ENCODE peak calls at places on chromosomes 12 and 14, in ten cellular contexts. T is left lung; Y is CD8-positive, alpha-beta T cell; R is upper lobe of right lung; P is cardiac muscle cell; W is lung; X is AG04450; S is CD8-positive, alpha-beta memory T cell; A is pancreas; H is right lobe of liver. M is an unnamed sample. For H3K9me3, the result is how much of the 10 kb centered on the place peaks cover.

GRCh38 chr12:131621701-131622421 is 89.0 kb upstream of the SFSWAP start:
- DNase-seq in H (no peak), Y (no peak), X (no peak), A (no peak), W (no peak), T (no peak), P (no peak), R (no peak), S (no peak), M (no peak)

GRCh38 chr12:131583085-131583712 is 127.7 kb upstream of the SFSWAP start:
- DNase-seq in S (no peak), R (no peak), T (no peak), X (no peak), Y (no peak), P (no peak), W (no peak), A (no peak), H (no peak), M (no peak)

GRCh38 chr14:60164717-60165546 is at the start of gene DHRS7:
- DNase-seq in Y (peak), X (peak), W (peak), S (peak), R (peak), A (peak), H (peak), T (peak), P (peak), M (peak)

GRCh38 chr14:96316087-96316486 is 47.1 kb downstream of the ATG2B start:
- DNase-seq in R (no peak), Y (no peak), T (no peak), X (no peak), P (no peak), H (no peak), A (no peak), S (no peak), W (no peak), M (no peak)

GRCh38 chr14:32934891-32935633 is 3.6 kb upstream of the NPAS3 start:
- DNase-seq in S (no peak), Y (no peak), R (no peak), W (no peak), T (no peak), A (no peak), X (no peak), P (peak), H (no peak), M (peak)

GRCh38 chr14:29536886-29537511 is 390.6 kb downstream of the PRKD1 start:
- DNase-seq in Y (no peak), P (no peak), W (no peak), S (no peak), H (no peak), R (no peak), X (no peak), T (no peak), A (no peak), M (no peak)

GRCh38 chr14:74658535-74659130 is 46.6 kb upstream of the LTBP2 start:
- DNase-seq in X (no peak), S (no peak), W (no peak), A (no peak), Y (no peak), T (no peak), P (no peak), R (no peak), H (no peak), M (no peak)

GRCh38 chr14:76101384-76101783 is 50.3 kb upstream of the GPATCH2L start:
- DNase-seq in Y (no peak), P (no peak), T (no peak), A (no peak), H (no peak), W (no peak), X (no peak), S (no peak), R (no peak), M (peak)

GRCh38 chr12:103053089-103053488 is 95.6 kb downstream of the ASCL1 start:
- DNase-seq in P (no peak), S (no peak), A (no peak), X (no peak), Y (no peak), R (no peak), T (no peak), H (no peak), W (no peak), M (no peak)

DNA sequence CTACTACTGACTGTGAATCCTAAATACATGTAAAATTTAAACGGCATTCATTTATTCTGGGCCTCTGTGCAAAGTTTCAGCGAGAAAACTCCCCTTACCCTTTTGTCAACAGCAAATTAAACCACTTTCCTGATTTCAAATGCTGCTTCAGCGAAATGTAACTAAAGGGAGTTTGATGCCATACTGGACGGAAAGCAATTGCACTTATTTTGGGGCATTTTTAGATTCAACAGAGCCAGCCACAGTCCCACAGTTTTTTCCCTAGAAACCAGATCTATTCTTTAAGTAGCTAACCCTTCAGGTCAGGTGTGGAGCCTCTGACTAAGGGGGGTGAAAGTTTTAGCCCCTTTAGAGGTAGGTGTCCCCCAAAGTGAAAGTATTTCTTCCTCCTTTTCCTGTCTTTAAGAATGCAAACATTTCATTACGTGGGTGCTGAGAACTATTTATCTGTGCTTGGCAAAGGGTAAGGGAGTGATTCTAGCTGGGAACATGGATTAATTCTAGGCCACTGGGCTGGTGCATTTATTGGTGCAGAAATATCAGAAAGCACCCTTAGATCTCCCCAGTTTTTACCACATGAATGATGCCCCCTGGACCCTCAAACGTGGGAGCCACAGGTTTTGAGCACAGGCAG is 72.7 kb downstream of the SPTB start:
- DNase-seq in T (no peak), H (no peak), W (no peak), S (no peak), Y (no peak), X (no peak), A (no peak), R (no peak), P (no peak), M (no peak)
- H3K27ac ChIP-seq in T (peak), H (no peak), W (peak), S (no peak), Y (no peak), X (peak), A (peak), R (peak), P (no peak), M (peak)

GRCh38 chr12:64064706-64065105 is 157.4 kb downstream of the KICS2 start:
- DNase-seq in W (no peak), P (no peak), S (no peak), Y (no peak), T (no peak), A (no peak), X (no peak), H (no peak), R (no peak), M (no peak)

GRCh38 chr12:64061868-64062375 is 160.2 kb downstream of the KICS2 start:
- DNase-seq in R (no peak), H (no peak), Y (no peak), P (no peak), X (no peak), S (no peak), A (no peak), T (no peak), W (no peak), M (no peak)

GRCh38 chr12:64066052-64066451 is 156.0 kb downstream of the KICS2 start:
- DNase-seq in A (no peak), Y (no peak), H (no peak), P (no peak), S (no peak), T (no peak), X (no peak), W (no peak), R (no peak), M (no peak)

GRCh38 chr12:64063121-64063520 is 159.0 kb downstream of the KICS2 start:
- DNase-seq in T (no peak), X (no peak), Y (no peak), H (no peak), S (no peak), R (no peak), P (no peak), A (no peak), W (no peak), M (no peak)

DNA sequence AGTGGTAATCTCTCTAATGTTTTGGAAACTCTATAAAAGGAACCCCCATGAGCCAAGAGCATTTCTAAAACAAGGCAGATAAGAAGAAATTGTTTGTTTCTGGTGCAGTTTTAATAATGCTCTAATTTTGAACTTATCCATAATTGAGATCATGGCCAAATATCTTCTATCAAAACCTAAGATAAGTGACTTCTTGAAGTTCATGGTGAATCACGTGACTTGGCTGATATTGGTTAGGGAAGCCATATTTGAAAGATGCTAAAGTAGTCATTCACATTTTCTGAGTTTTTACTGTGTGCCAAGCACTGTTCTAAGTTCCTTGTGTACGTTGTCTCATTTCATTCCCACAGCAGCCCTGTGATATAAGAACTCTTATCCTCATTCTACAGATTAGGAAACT is 157.9 kb downstream of the KICS2 start:
- DNase-seq in T (no peak), Y (no peak), P (no peak), S (no peak), A (no peak), X (no peak), W (no peak), R (no peak), H (no peak), M (no peak)
- H3K9me3 ChIP-seq in T (under half), Y (under half), P (under half), S (under half), A (under half), X (under half), W (under half), R (under half), H (under half), M (under half)

GRCh38 chr12:130041983-130042812 is 120.1 kb upstream of the FZD10 start:
- DNase-seq in Y (no peak), H (peak), S (no peak), X (no peak), T (no peak), R (peak), P (peak), A (peak), W (peak), M (peak)
- H3K27ac ChIP-seq in Y (no peak), H (no peak), S (no peak), X (no peak), T (no peak), R (no peak), P (no peak), A (no peak), W (no peak), M (no peak)

GRCh38 chr12:31950088-31950487 is 9.1 kb upstream of the RESF1 start:
- DNase-seq in W (no peak), Y (no peak), H (no peak), T (no peak), R (no peak), A (no peak), X (no peak), S (no peak), P (no peak), M (no peak)

GRCh38 chr12:31947971-31948370 is 11.2 kb upstream of the RESF1 start:
- DNase-seq in R (no peak), H (no peak), Y (no peak), W (no peak), P (no peak), X (no peak), A (no peak), T (no peak), S (no peak), M (no peak)

DNA sequence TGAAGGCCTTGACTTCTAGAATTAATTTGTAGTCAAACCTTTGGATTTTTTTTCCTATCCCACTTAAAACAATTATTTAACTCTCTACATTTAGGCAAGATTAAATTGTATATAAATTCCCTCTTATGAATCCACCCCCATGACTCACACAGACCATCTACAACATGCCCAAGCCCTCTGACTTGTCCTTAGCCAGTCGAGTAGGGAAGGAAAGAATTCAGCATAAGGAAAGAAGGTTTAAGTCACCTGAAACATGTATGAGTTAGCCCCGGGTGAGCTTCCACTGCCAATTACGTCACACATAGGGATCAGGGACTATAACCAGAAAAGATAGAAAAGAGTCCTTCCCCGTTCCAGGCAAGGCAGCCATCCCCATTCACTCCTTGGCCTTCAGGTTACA is 14.9 kb upstream of the RESF1 start:
- DNase-seq in A (no peak), R (no peak), T (no peak), Y (no peak), P (no peak), H (no peak), W (no peak), X (no peak), S (no peak), M (no peak)
- H3K9me3 ChIP-seq in A (under half), R (under half), T (under half), Y (under half), P (under half), H (under half), W (under half), X (under half), S (under half), M (under half)